ENCODE peak calls at places on chromosomes 5 and 9, in five cellular contexts. C is left ventricle myocardium inferior, X is HCT116, W is IMR-90, E is psoas muscle. K is an unnamed sample.

GRCh38 chr5:105840800-105841199 is 1829.9 kb downstream of the EFNA5 start:
- DNase-seq in C (no peak), X (no peak), W (no peak), E (no peak), K (no peak)

GRCh38 chr5:57174128-57174849 is 430 bp downstream of the GPBP1 start:
- DNase-seq in C (peak; percentile 37), X (no peak), W (no peak), E (no peak), K (no peak)

GRCh38 chr5:165361143-165361542 is 1855.7 kb downstream of the MAT2B start:
- DNase-seq in C (no peak), X (no peak), W (no peak), E (no peak), K (no peak)

GRCh38 chr9:121292801-121293241 is 24.9 kb downstream of the GSN start:
- DNase-seq in C (no peak), X (no peak), W (no peak), E (peak; percentile 28), K (no peak)

GRCh38 chr5:149162401-149163084 is 21.2 kb downstream of the ABLIM3 start:
- DNase-seq in C (no peak), X (peak; percentile 74), W (peak; percentile 74), E (no peak), K (no peak)

GRCh38 chr9:91034521-91034920 is 232.9 kb downstream of the SYK start:
- DNase-seq in C (no peak), X (no peak), W (no peak), E (no peak), K (no peak)

GRCh38 chr9:78101247-78101646 is 69.6 kb upstream of the GNAQ start:
- DNase-seq in C (no peak), X (no peak), W (no peak), E (no peak), K (no peak)

GRCh38 chr9:13369426-13369825 is 89.9 kb upstream of the MPDZ start:
- DNase-seq in C (no peak), X (no peak), W (no peak), E (no peak), K (no peak)

GRCh38 chr5:14160116-14160515 is 17.0 kb downstream of the TRIO start:
- DNase-seq in C (no peak), X (no peak), W (no peak), E (no peak), K (no peak)

GRCh38 chr9:2616726-2617377 is 4.7 kb upstream of the VLDLR start:
- DNase-seq in C (no peak), X (no peak), W (no peak), E (no peak), K (no peak)

GRCh38 chr5:1445895-1446601 is 808 bp upstream of the SLC6A3 start:
- DNase-seq in C (no peak), X (no peak), W (no peak), E (no peak), K (no peak)
- H3K4me3 ChIP-seq in C (peak overlapping the region; percentile 44), X (no peak overlapping the region), W (no peak overlapping the region), E (no peak overlapping the region), K (no peak overlapping the region)

DNA sequence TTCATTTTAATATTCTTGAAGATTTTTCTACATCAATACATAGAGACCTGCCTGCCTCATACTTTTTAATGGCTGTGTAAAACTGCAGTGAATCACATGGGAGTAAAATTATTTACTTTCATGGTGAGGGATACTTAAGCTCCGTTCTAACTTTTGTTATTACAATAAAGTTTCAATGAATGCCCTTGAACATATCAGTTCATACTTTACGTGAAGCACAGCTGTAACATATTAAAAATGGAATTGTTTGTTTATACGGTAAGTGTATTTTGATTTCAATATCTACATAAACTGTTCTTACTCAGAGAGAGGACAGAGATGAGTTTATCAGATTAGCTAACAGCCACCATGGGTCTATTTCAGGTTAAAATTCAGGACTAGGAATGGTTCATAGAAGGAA is 155.1 kb downstream of the NR3C1 start:
- DNase-seq in C (no peak), X (no peak), W (peak; percentile 68), E (no peak), K (no peak)
- H3K27ac ChIP-seq in C (no peak overlapping the region), X (no peak overlapping the region), W (peak overlapping the region; percentile 98), E (peak overlapping the region; percentile 75), K (no peak overlapping the region)

DNA sequence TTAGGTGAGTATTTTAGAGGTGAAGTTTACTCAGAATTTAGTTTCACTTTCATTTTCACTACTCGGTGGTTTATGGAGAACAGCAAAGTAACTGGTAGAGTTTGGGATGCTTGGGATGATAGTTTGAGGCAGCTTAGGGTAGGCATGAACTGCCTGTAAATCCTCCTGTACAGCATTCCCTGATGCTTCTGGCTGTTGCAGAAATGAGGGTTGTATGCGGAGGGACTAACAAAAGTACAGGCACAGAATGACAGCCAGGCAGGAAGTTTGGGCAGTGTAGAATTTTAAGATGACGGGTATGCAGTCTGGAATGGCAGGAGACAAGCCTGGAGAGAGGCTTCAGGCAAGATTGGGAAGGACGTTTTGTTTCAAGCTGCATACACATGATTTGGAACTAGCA is 48.0 kb upstream of the FAM120AOS start:
- DNase-seq in C (no peak), X (no peak), W (no peak), E (no peak), K (no peak)
- H3K4me3 ChIP-seq in C (peak overlapping the region; percentile 59), X (no peak overlapping the region), W (peak overlapping the region; percentile 21), E (peak overlapping the region; percentile 53), K (peak overlapping the region; percentile 47)

GRCh38 chr5:138611295-138612220 is 36.4 kb upstream of the HSPA9 start:
- DNase-seq in C (no peak), X (no peak), W (no peak), E (no peak), K (no peak)
- H3K27ac ChIP-seq in C (peak overlapping the region; percentile 43), X (no peak overlapping the region), W (peak overlapping the region; percentile 0), E (no peak overlapping the region), K (no peak overlapping the region)

DNA sequence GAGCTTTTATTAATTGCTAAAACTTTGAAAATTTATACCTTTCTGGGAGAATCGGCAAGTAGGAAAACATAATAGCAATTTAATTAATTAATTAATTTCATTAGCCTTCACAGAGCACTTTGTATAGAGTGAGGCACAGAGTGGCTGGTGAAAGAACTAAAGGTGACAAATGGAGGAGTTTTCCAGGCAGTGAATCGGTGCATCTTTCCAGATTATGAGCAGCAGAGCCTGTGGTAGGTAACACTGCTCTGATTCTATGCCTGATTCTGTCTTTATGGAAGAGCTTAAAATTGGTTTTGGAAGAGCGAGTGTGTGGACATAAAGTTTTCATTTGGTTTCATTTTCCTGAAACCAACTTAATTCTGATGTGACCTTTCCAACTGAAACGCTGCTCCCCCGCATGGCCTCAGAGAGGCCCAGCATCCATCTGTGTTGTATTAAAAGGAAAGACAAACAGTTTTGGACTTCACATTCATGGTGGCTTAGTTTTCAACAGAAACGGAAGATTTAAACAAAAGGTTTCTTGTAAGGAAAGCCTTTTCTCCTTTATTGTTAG is 188.9 kb upstream of the RPS23 start:
- DNase-seq in C (no peak), X (no peak), W (no peak), E (no peak), K (no peak)
- H3K4me3 ChIP-seq in C (peak overlapping the region; percentile 36), X (no peak overlapping the region), W (no peak overlapping the region), E (peak overlapping the region; percentile 29), K (no peak overlapping the region)

DNA sequence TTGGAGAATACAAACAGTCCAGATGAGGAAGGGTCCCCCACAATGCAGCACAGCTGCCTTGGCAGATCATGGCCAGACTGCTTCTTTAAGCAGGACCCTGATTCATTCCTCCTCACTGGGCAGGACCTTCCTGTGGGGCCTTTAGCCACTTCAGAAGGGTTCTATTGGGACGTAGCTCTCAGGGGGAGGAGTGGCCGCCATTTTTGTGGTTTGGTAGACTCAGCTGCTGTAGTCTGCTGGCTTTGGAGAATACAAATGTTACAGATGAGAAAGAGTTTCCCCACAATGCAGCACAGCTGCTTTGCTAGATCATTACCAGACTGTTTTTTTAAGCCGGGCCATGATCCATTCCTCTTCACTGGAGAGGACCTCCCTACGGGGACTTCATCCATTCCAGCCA is 57.4 kb downstream of the TMEM38B start:
- DNase-seq in C (no peak), X (no peak), W (no peak), E (no peak), K (no peak)
- H3K27ac ChIP-seq in C (no peak overlapping the region), X (no peak overlapping the region), W (no peak overlapping the region), E (no peak overlapping the region), K (no peak overlapping the region)

GRCh38 chr5:111854196-111854595 is 97.2 kb upstream of the NREP start:
- DNase-seq in C (no peak), X (no peak), W (peak; percentile 27), E (no peak), K (no peak)
- H3K4me3 ChIP-seq in C (no peak overlapping the region), X (no peak overlapping the region), W (no peak overlapping the region), E (no peak overlapping the region), K (no peak overlapping the region)

K was measured in tibial artery.